ENCODE peak calls at places on chromosomes 13 and 19, in five cellular contexts. One of them, this sample, is unnamed.

GRCh38 chr19:39890755-39891551 is 43.5 kb downstream of the FCGBP start:
- DNase-seq in SK-N-SH: no peak
- DNase-seq in neural progenitor cell: no peak
- DNase-seq in OCI-LY7: no peak
- DNase-seq in hepatocyte: no peak
- DNase-seq in this sample: no peak

GRCh38 chr13:73522937-73523336 is 464.1 kb downstream of the KLF5 start:
- DNase-seq in SK-N-SH: no peak
- DNase-seq in neural progenitor cell: no peak
- DNase-seq in OCI-LY7: no peak
- DNase-seq in hepatocyte: no peak
- DNase-seq in this sample: peak; percentile 34

GRCh38 chr19:5805465-5806132 is 732 bp downstream of the NRTN start:
- DNase-seq in SK-N-SH: peak; percentile 91
- DNase-seq in neural progenitor cell: peak; percentile 97
- DNase-seq in OCI-LY7: peak; percentile 80
- DNase-seq in hepatocyte: peak; percentile 92
- DNase-seq in this sample: peak; percentile 97

GRCh38 chr13:98156259-98156658 is 13.4 kb downstream of the FARP1 start:
- DNase-seq in SK-N-SH: no peak
- DNase-seq in neural progenitor cell: no peak
- DNase-seq in OCI-LY7: no peak
- DNase-seq in hepatocyte: no peak
- DNase-seq in this sample: no peak

GRCh38 chr19:6800991-6801396 is 28.5 kb downstream of the VAV1 start:
- DNase-seq in SK-N-SH: no peak
- DNase-seq in neural progenitor cell: no peak
- DNase-seq in OCI-LY7: peak; percentile 46
- DNase-seq in hepatocyte: no peak
- DNase-seq in this sample: no peak

GRCh38 chr13:110442946-110443632 is 118.4 kb downstream of the RAB20 start:
- DNase-seq in SK-N-SH: no peak
- DNase-seq in neural progenitor cell: no peak
- DNase-seq in OCI-LY7: no peak
- DNase-seq in hepatocyte: no peak
- DNase-seq in this sample: no peak

GRCh38 chr13:99220199-99220931 is 19.7 kb downstream of the UBAC2 start:
- DNase-seq in SK-N-SH: no peak
- DNase-seq in neural progenitor cell: no peak
- DNase-seq in OCI-LY7: no peak
- DNase-seq in hepatocyte: no peak
- DNase-seq in this sample: no peak

GRCh38 chr19:56314018-56314583 is 538 bp downstream of the ZSCAN5A start:
- DNase-seq in SK-N-SH: no peak
- DNase-seq in neural progenitor cell: no peak
- DNase-seq in OCI-LY7: no peak
- DNase-seq in hepatocyte: peak; percentile 58
- DNase-seq in this sample: peak; percentile 63

GRCh38 chr13:43119206-43119605 is 95.8 kb downstream of the DNAJC15 start:
- DNase-seq in SK-N-SH: no peak
- DNase-seq in neural progenitor cell: no peak
- DNase-seq in OCI-LY7: no peak
- DNase-seq in hepatocyte: no peak
- DNase-seq in this sample: no peak

GRCh38 chr19:56594783-56595547 is at the start of gene ZNF71:
- DNase-seq in SK-N-SH: peak; percentile 97
- DNase-seq in neural progenitor cell: peak; percentile 95
- DNase-seq in OCI-LY7: peak; percentile 90
- DNase-seq in hepatocyte: peak; percentile 95
- DNase-seq in this sample: peak; percentile 95

GRCh38 chr19:41319500-41320184 is 9.7 kb downstream of the CCDC97 start:
- DNase-seq in SK-N-SH: no peak
- DNase-seq in neural progenitor cell: no peak
- DNase-seq in OCI-LY7: no peak
- DNase-seq in hepatocyte: peak; percentile 38
- DNase-seq in this sample: no peak

GRCh38 chr19:35657904-35658700 is 8.2 kb upstream of the UPK1A start:
- DNase-seq in SK-N-SH: no peak
- DNase-seq in neural progenitor cell: no peak
- DNase-seq in OCI-LY7: no peak
- DNase-seq in hepatocyte: no peak
- DNase-seq in this sample: peak; percentile 34

GRCh38 chr19:11033763-11034162 is 55.5 kb upstream of the LDLR start:
- DNase-seq in SK-N-SH: no peak
- DNase-seq in neural progenitor cell: no peak
- DNase-seq in OCI-LY7: no peak
- DNase-seq in hepatocyte: no peak
- DNase-seq in this sample: no peak
- H3K36me3 ChIP-seq in SK-N-SH: peaks cover 82% of the 10 kb centered on the region
- H3K36me3 ChIP-seq in neural progenitor cell: peaks cover 14% of the 10 kb centered on the region
- H3K36me3 ChIP-seq in OCI-LY7: peaks cover 100% of the 10 kb centered on the region
- H3K36me3 ChIP-seq in hepatocyte: peaks cover 7% of the 10 kb centered on the region
- H3K36me3 ChIP-seq in this sample: peaks cover 25% of the 10 kb centered on the region

GRCh38 chr13:59638404-59638803 is 525.3 kb downstream of the DIAPH3 start:
- DNase-seq in SK-N-SH: no peak
- DNase-seq in neural progenitor cell: no peak
- DNase-seq in OCI-LY7: no peak
- DNase-seq in hepatocyte: no peak
- DNase-seq in this sample: no peak

GRCh38 chr13:59635591-59635990 is 528.1 kb downstream of the DIAPH3 start:
- DNase-seq in SK-N-SH: no peak
- DNase-seq in neural progenitor cell: no peak
- DNase-seq in OCI-LY7: no peak
- DNase-seq in hepatocyte: no peak
- DNase-seq in this sample: no peak

GRCh38 chr13:59633290-59633689 is 530.4 kb downstream of the DIAPH3 start:
- DNase-seq in SK-N-SH: no peak
- DNase-seq in neural progenitor cell: no peak
- DNase-seq in OCI-LY7: no peak
- DNase-seq in hepatocyte: no peak
- DNase-seq in this sample: no peak
- TF ChIP-seq EZH2phosphoT487 in SK-N-SH: no peak
- TF ChIP-seq EZH2phosphoT487 in neural progenitor cell: no peak
- TF ChIP-seq EZH2phosphoT487 in OCI-LY7: no peak
- TF ChIP-seq EZH2phosphoT487 in hepatocyte: no peak
- TF ChIP-seq EZH2phosphoT487 in this sample: no peak

GRCh38 chr13:39254606-39255005 is 216.3 kb downstream of the NHLRC3 start:
- DNase-seq in SK-N-SH: no peak
- DNase-seq in neural progenitor cell: no peak
- DNase-seq in OCI-LY7: no peak
- DNase-seq in hepatocyte: no peak
- DNase-seq in this sample: peak; percentile 8

GRCh38 chr13:39253774-39254173 is 215.5 kb downstream of the NHLRC3 start:
- DNase-seq in SK-N-SH: no peak
- DNase-seq in neural progenitor cell: no peak
- DNase-seq in OCI-LY7: no peak
- DNase-seq in hepatocyte: no peak
- DNase-seq in this sample: no peak

GRCh38 chr13:39259371-39259770 is 221.1 kb downstream of the NHLRC3 start:
- DNase-seq in SK-N-SH: no peak
- DNase-seq in neural progenitor cell: no peak
- DNase-seq in OCI-LY7: no peak
- DNase-seq in hepatocyte: no peak
- DNase-seq in this sample: no peak

GRCh38 chr13:39263033-39263432 is 224.8 kb downstream of the NHLRC3 start:
- DNase-seq in SK-N-SH: peak; percentile 52
- DNase-seq in neural progenitor cell: peak; percentile 49
- DNase-seq in OCI-LY7: peak; percentile 44
- DNase-seq in hepatocyte: peak; percentile 46
- DNase-seq in this sample: peak; percentile 72

DNA sequence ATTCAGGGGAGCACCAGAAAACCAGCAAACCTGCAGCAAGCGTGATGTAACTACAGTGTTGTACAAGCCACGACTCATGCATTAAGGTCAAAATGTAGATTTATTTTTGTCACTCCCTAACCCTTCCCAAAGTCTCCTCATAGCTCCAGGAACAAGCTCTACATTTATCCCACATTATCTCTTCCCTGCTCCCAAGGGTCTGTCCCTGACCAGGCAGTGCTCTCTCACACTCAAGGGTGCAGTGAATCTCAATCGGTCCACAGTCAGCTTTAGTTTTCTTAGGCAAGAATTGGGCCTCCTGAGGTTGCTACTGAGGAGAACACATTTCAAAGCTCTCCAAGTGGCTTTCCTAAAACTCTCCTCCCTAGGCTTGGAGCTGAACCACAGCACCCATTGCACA is 219.4 kb downstream of the NHLRC3 start:
- DNase-seq in SK-N-SH: no peak
- DNase-seq in neural progenitor cell: no peak
- DNase-seq in OCI-LY7: no peak
- DNase-seq in hepatocyte: no peak
- DNase-seq in this sample: no peak
- H3K4me3 ChIP-seq in SK-N-SH: no peak overlapping the region
- H3K4me3 ChIP-seq in neural progenitor cell: no peak overlapping the region
- H3K4me3 ChIP-seq in OCI-LY7: no peak overlapping the region
- H3K4me3 ChIP-seq in hepatocyte: no peak overlapping the region
- H3K4me3 ChIP-seq in this sample: no peak overlapping the region

GRCh38 chr19:1421218-1421957 is 14.0 kb downstream of the DAZAP1 start:
- DNase-seq in SK-N-SH: no peak
- DNase-seq in neural progenitor cell: no peak
- DNase-seq in OCI-LY7: no peak
- DNase-seq in hepatocyte: no peak
- DNase-seq in this sample: no peak

GRCh38 chr19:1422943-1423342 is 15.3 kb upstream of the RPS15 start:
- DNase-seq in SK-N-SH: no peak
- DNase-seq in neural progenitor cell: no peak
- DNase-seq in OCI-LY7: no peak
- DNase-seq in hepatocyte: no peak
- DNase-seq in this sample: no peak

GRCh38 chr19:1420590-1420989 is 13.2 kb downstream of the DAZAP1 start:
- DNase-seq in SK-N-SH: no peak
- DNase-seq in neural progenitor cell: no peak
- DNase-seq in OCI-LY7: no peak
- DNase-seq in hepatocyte: no peak
- DNase-seq in this sample: no peak

GRCh38 chr19:1422360-1422759 is 15.0 kb downstream of the DAZAP1 start:
- DNase-seq in SK-N-SH: no peak
- DNase-seq in neural progenitor cell: no peak
- DNase-seq in OCI-LY7: no peak
- DNase-seq in hepatocyte: no peak
- DNase-seq in this sample: no peak

GRCh38 chr19:1421958-1422305 is 14.5 kb downstream of the DAZAP1 start:
- DNase-seq in SK-N-SH: no peak
- DNase-seq in neural progenitor cell: no peak
- DNase-seq in OCI-LY7: no peak
- DNase-seq in hepatocyte: no peak
- DNase-seq in this sample: no peak
- H3K36me3 ChIP-seq in SK-N-SH: peaks cover 92% of the 10 kb centered on the region
- H3K36me3 ChIP-seq in neural progenitor cell: no peaks in the 10 kb centered on the region
- H3K36me3 ChIP-seq in OCI-LY7: peaks cover 94% of the 10 kb centered on the region
- H3K36me3 ChIP-seq in hepatocyte: no peaks in the 10 kb centered on the region
- H3K36me3 ChIP-seq in this sample: peaks cover 42% of the 10 kb centered on the region

GRCh38 chr13:23505007-23505406 is 65.2 kb upstream of the TNFRSF19 start:
- DNase-seq in SK-N-SH: no peak
- DNase-seq in neural progenitor cell: no peak
- DNase-seq in OCI-LY7: no peak
- DNase-seq in hepatocyte: no peak
- DNase-seq in this sample: no peak
- TF ChIP-seq EZH2phosphoT487 in SK-N-SH: no peak
- TF ChIP-seq EZH2phosphoT487 in neural progenitor cell: no peak
- TF ChIP-seq EZH2phosphoT487 in OCI-LY7: no peak
- TF ChIP-seq EZH2phosphoT487 in hepatocyte: no peak
- TF ChIP-seq EZH2phosphoT487 in this sample: no peak

GRCh38 chr13:106534844-106535551 is 464 bp downstream of the EFNB2 start:
- DNase-seq in SK-N-SH: no peak
- DNase-seq in neural progenitor cell: no peak
- DNase-seq in OCI-LY7: peak; percentile 4
- DNase-seq in hepatocyte: peak; percentile 49
- DNase-seq in this sample: peak; percentile 35
- H3K4me3 ChIP-seq in SK-N-SH: peak overlapping the region; percentile 77
- H3K4me3 ChIP-seq in neural progenitor cell: peak overlapping the region; percentile 71
- H3K4me3 ChIP-seq in OCI-LY7: peak overlapping the region; percentile 68
- H3K4me3 ChIP-seq in hepatocyte: peak overlapping the region; percentile 71
- H3K4me3 ChIP-seq in this sample: peak overlapping the region; percentile 58

GRCh38 chr19:38700933-38701454 is 43.3 kb downstream of the CAPN12 start:
- DNase-seq in SK-N-SH: no peak
- DNase-seq in neural progenitor cell: no peak
- DNase-seq in OCI-LY7: no peak
- DNase-seq in hepatocyte: no peak
- DNase-seq in this sample: no peak
- H3K36me3 ChIP-seq in SK-N-SH: peaks cover 67% of the 10 kb centered on the region
- H3K36me3 ChIP-seq in neural progenitor cell: no peaks in the 10 kb centered on the region
- H3K36me3 ChIP-seq in OCI-LY7: peaks cover 16% of the 10 kb centered on the region
- H3K36me3 ChIP-seq in hepatocyte: no peaks in the 10 kb centered on the region
- H3K36me3 ChIP-seq in this sample: peaks cover 10% of the 10 kb centered on the region

GRCh38 chr13:36685912-36686311 is 12.1 kb downstream of the SERTM1 start:
- DNase-seq in SK-N-SH: no peak
- DNase-seq in neural progenitor cell: no peak
- DNase-seq in OCI-LY7: no peak
- DNase-seq in hepatocyte: no peak
- DNase-seq in this sample: no peak
- TF ChIP-seq EZH2phosphoT487 in SK-N-SH: no peak
- TF ChIP-seq EZH2phosphoT487 in neural progenitor cell: no peak
- TF ChIP-seq EZH2phosphoT487 in OCI-LY7: no peak
- TF ChIP-seq EZH2phosphoT487 in hepatocyte: no peak
- TF ChIP-seq EZH2phosphoT487 in this sample: no peak

GRCh38 chr13:47472516-47472915 is 528.6 kb downstream of the SUCLA2 start:
- DNase-seq in SK-N-SH: no peak
- DNase-seq in neural progenitor cell: no peak
- DNase-seq in OCI-LY7: no peak
- DNase-seq in hepatocyte: no peak
- DNase-seq in this sample: peak; percentile 70
- H3K4me3 ChIP-seq in SK-N-SH: no peak overlapping the region
- H3K4me3 ChIP-seq in neural progenitor cell: no peak overlapping the region
- H3K4me3 ChIP-seq in OCI-LY7: no peak overlapping the region
- H3K4me3 ChIP-seq in hepatocyte: no peak overlapping the region
- H3K4me3 ChIP-seq in this sample: no peak overlapping the region

DNA sequence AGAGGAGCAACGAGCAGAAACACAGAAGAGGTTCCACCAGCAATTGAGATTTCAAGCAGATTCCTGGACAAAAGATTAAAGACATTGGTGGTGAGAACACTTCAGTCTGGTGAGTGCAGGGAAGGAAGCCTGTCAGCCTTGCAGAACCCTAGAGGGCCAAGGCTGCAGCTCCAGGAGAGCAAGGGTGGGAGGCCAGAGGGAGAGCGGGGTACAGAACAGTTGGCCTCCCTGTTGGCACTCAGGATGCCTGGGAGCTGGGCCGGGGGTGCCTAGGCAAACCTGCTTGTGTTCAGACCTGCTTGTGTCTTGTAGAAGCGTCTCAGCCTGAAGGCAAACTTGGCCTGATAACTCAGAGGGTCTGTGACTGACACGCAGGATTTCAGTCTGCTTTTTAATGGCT is 5.1 kb upstream of the LIN7B start:
- DNase-seq in SK-N-SH: no peak
- DNase-seq in neural progenitor cell: no peak
- DNase-seq in OCI-LY7: no peak
- DNase-seq in hepatocyte: no peak
- DNase-seq in this sample: no peak
- H3K36me3 ChIP-seq in SK-N-SH: peaks cover 54% of the 10 kb centered on the region
- H3K36me3 ChIP-seq in neural progenitor cell: no peaks in the 10 kb centered on the region
- H3K36me3 ChIP-seq in OCI-LY7: peaks cover 60% of the 10 kb centered on the region
- H3K36me3 ChIP-seq in hepatocyte: no peaks in the 10 kb centered on the region
- H3K36me3 ChIP-seq in this sample: peaks cover 10% of the 10 kb centered on the region

This sample was measured in GM23338.